ENCODE peak calls at places on chromosomes 7 and 10, in nine cellular contexts. One of them, this sample, is unnamed.

GRCh38 chr10:119449760-119450461 is 92.6 kb downstream of the RGS10 start:
- DNase-seq in coronary artery: peak; percentile 89
- DNase-seq in RWPE2: no peak
- DNase-seq in thoracic aorta: peak; percentile 89
- DNase-seq in hepatocyte: no peak
- DNase-seq in SJSA1: peak; percentile 90
- DNase-seq in CD8-positive, alpha-beta T cell: no peak
- DNase-seq in lung: peak; percentile 57
- DNase-seq in ovary: peak; percentile 80
- DNase-seq in this sample: no peak

GRCh38 chr10:71241899-71242620 is 29.7 kb downstream of the UNC5B start:
- DNase-seq in coronary artery: no peak
- DNase-seq in lung: no peak
- DNase-seq in RWPE2: no peak
- DNase-seq in SJSA1: no peak
- DNase-seq in CD8-positive, alpha-beta T cell: no peak
- DNase-seq in ovary: no peak
- DNase-seq in hepatocyte: no peak
- DNase-seq in thoracic aorta: no peak
- DNase-seq in this sample: no peak

GRCh38 chr10:523925-524324 is 165.5 kb downstream of the DIP2C start:
- DNase-seq in CD8-positive, alpha-beta T cell: no peak
- DNase-seq in hepatocyte: no peak
- DNase-seq in thoracic aorta: no peak
- DNase-seq in coronary artery: no peak
- DNase-seq in RWPE2: no peak
- DNase-seq in lung: no peak
- DNase-seq in ovary: peak; percentile 7
- DNase-seq in SJSA1: no peak
- DNase-seq in this sample: no peak

GRCh38 chr7:3880221-3880935 is 579.3 kb downstream of the SDK1 start:
- DNase-seq in lung: no peak
- DNase-seq in coronary artery: peak; percentile 53
- DNase-seq in RWPE2: no peak
- DNase-seq in thoracic aorta: no peak
- DNase-seq in CD8-positive, alpha-beta T cell: no peak
- DNase-seq in ovary: no peak
- DNase-seq in hepatocyte: no peak
- DNase-seq in SJSA1: no peak
- DNase-seq in this sample: no peak

GRCh38 chr10:96304241-96304640 is at the start of gene DNTT:
- DNase-seq in CD8-positive, alpha-beta T cell: no peak
- DNase-seq in SJSA1: no peak
- DNase-seq in lung: no peak
- DNase-seq in hepatocyte: no peak
- DNase-seq in coronary artery: no peak
- DNase-seq in thoracic aorta: no peak
- DNase-seq in ovary: no peak
- DNase-seq in RWPE2: no peak
- DNase-seq in this sample: no peak

GRCh38 chr10:17835688-17836087 is 26.5 kb downstream of the MRC1 start:
- DNase-seq in lung: no peak
- DNase-seq in thoracic aorta: no peak
- DNase-seq in hepatocyte: peak; percentile 39
- DNase-seq in RWPE2: peak; percentile 81
- DNase-seq in CD8-positive, alpha-beta T cell: no peak
- DNase-seq in SJSA1: peak; percentile 92
- DNase-seq in ovary: no peak
- DNase-seq in coronary artery: no peak
- DNase-seq in this sample: no peak

GRCh38 chr7:88546808-88547207 is 212.7 kb upstream of the ZNF804B start:
- DNase-seq in RWPE2: no peak
- DNase-seq in thoracic aorta: no peak
- DNase-seq in lung: no peak
- DNase-seq in coronary artery: no peak
- DNase-seq in CD8-positive, alpha-beta T cell: no peak
- DNase-seq in ovary: no peak
- DNase-seq in hepatocyte: peak; percentile 15
- DNase-seq in SJSA1: peak; percentile 59
- DNase-seq in this sample: peak; percentile 71

GRCh38 chr7:12650080-12650479 is 37.4 kb upstream of the ARL4A start:
- DNase-seq in SJSA1: no peak
- DNase-seq in ovary: no peak
- DNase-seq in RWPE2: no peak
- DNase-seq in coronary artery: no peak
- DNase-seq in hepatocyte: no peak
- DNase-seq in lung: no peak
- DNase-seq in CD8-positive, alpha-beta T cell: no peak
- DNase-seq in thoracic aorta: no peak
- DNase-seq in this sample: no peak

GRCh38 chr10:34124522-34125035 is 690.5 kb downstream of the PARD3 start:
- DNase-seq in RWPE2: no peak
- DNase-seq in ovary: no peak
- DNase-seq in coronary artery: no peak
- DNase-seq in SJSA1: peak; percentile 85
- DNase-seq in thoracic aorta: no peak
- DNase-seq in hepatocyte: peak; percentile 62
- DNase-seq in lung: peak; percentile 41
- DNase-seq in CD8-positive, alpha-beta T cell: no peak
- DNase-seq in this sample: no peak

GRCh38 chr10:3192856-3193635 is 20.5 kb upstream of the PITRM1 start:
- DNase-seq in ovary: peak; percentile 62
- DNase-seq in lung: peak; percentile 58
- DNase-seq in CD8-positive, alpha-beta T cell: peak; percentile 31
- DNase-seq in SJSA1: peak; percentile 81
- DNase-seq in thoracic aorta: no peak
- DNase-seq in hepatocyte: peak; percentile 73
- DNase-seq in coronary artery: no peak
- DNase-seq in RWPE2: no peak
- DNase-seq in this sample: peak; percentile 23

GRCh38 chr7:141568227-141568626 is 17.0 kb downstream of the AGK start:
- DNase-seq in RWPE2: no peak
- DNase-seq in SJSA1: no peak
- DNase-seq in thoracic aorta: no peak
- DNase-seq in hepatocyte: no peak
- DNase-seq in lung: no peak
- DNase-seq in CD8-positive, alpha-beta T cell: no peak
- DNase-seq in ovary: no peak
- DNase-seq in coronary artery: no peak
- DNase-seq in this sample: no peak

DNA sequence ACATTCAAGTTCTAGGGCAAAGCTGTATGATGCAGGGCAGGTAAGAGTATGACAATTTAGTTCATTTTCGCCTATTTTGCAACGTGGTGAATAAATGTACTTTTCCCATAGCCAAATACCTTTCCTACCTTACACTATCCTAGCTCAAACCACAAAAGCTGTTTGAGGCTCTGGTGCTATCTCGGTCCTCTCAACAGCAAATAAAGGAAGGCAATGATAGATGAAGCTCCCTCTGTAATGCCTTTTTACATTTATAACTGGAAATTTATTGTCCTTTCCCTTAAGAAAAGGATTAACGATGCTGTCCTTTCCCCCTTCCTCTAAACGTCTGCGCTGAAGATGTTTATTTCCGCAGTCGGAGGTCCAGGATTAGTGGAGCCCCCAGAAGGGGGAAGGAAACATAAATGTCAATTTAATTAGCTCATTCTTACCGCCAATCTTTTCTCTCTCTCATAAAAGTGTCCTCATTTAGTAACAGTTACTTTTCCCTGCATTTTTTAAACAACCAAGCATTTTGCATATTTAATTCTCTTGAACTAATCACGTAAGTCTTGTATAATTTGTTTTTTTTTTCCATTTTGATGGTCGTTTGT is 114.6 kb downstream of the PIP4K2A start:
- DNase-seq in ovary: no peak
- DNase-seq in lung: no peak
- DNase-seq in hepatocyte: no peak
- DNase-seq in thoracic aorta: no peak
- DNase-seq in CD8-positive, alpha-beta T cell: no peak
- DNase-seq in coronary artery: no peak
- DNase-seq in SJSA1: no peak
- DNase-seq in RWPE2: no peak
- DNase-seq in this sample: no peak
- H3K4me3 ChIP-seq in ovary: no peak overlapping the region
- H3K4me3 ChIP-seq in lung: no peak overlapping the region
- H3K4me3 ChIP-seq in hepatocyte: no peak overlapping the region
- H3K4me3 ChIP-seq in thoracic aorta: no peak overlapping the region
- H3K4me3 ChIP-seq in CD8-positive, alpha-beta T cell: no peak overlapping the region
- H3K4me3 ChIP-seq in coronary artery: no peak overlapping the region
- H3K4me3 ChIP-seq in SJSA1: no peak overlapping the region
- H3K4me3 ChIP-seq in RWPE2: no peak overlapping the region
- H3K4me3 ChIP-seq in this sample: no peak overlapping the region

GRCh38 chr7:33888206-33888605 is 17.1 kb upstream of the BMPER start:
- DNase-seq in CD8-positive, alpha-beta T cell: no peak
- DNase-seq in coronary artery: no peak
- DNase-seq in SJSA1: no peak
- DNase-seq in thoracic aorta: no peak
- DNase-seq in ovary: no peak
- DNase-seq in lung: no peak
- DNase-seq in hepatocyte: no peak
- DNase-seq in RWPE2: no peak
- DNase-seq in this sample: peak; percentile 68

GRCh38 chr7:33887576-33887975 is 17.8 kb upstream of the BMPER start:
- DNase-seq in ovary: no peak
- DNase-seq in lung: no peak
- DNase-seq in RWPE2: no peak
- DNase-seq in hepatocyte: no peak
- DNase-seq in thoracic aorta: no peak
- DNase-seq in coronary artery: no peak
- DNase-seq in SJSA1: no peak
- DNase-seq in CD8-positive, alpha-beta T cell: no peak
- DNase-seq in this sample: peak; percentile 29

GRCh38 chr7:33883566-33883965 is 21.8 kb upstream of the BMPER start:
- DNase-seq in coronary artery: no peak
- DNase-seq in SJSA1: no peak
- DNase-seq in lung: no peak
- DNase-seq in ovary: no peak
- DNase-seq in CD8-positive, alpha-beta T cell: no peak
- DNase-seq in RWPE2: no peak
- DNase-seq in thoracic aorta: no peak
- DNase-seq in hepatocyte: no peak
- DNase-seq in this sample: no peak

GRCh38 chr7:33885290-33886005 is 19.9 kb upstream of the BMPER start:
- DNase-seq in thoracic aorta: no peak
- DNase-seq in SJSA1: no peak
- DNase-seq in CD8-positive, alpha-beta T cell: no peak
- DNase-seq in lung: no peak
- DNase-seq in hepatocyte: no peak
- DNase-seq in coronary artery: no peak
- DNase-seq in ovary: no peak
- DNase-seq in RWPE2: no peak
- DNase-seq in this sample: no peak

DNA sequence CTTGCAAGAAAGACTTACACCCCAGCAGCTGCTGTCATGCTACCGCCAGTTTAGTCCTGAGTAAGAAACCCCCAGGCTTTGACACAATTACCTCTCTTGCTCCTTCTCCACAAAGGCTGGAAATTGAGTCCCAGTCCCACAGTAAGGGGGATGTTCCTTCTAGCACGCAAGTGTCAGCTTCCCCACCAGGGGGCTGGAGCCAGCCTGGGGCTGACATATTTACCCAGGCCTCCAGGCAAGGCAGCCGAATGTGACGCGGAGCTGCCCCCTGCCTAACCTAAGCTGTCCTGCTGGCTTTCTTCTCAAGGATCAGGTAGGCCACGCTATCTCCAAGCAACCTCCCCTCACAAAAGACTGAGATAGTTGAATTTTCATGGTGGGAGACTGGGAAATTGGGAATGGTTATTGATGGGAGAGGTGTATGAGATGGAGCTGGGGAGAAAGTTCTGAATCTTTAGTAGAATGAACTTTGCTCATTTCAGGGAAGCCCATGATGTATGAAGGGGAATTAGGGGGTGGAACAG is 19.2 kb upstream of the BMPER start:
- DNase-seq in CD8-positive, alpha-beta T cell: no peak
- DNase-seq in ovary: no peak
- DNase-seq in hepatocyte: peak; percentile 26
- DNase-seq in RWPE2: no peak
- DNase-seq in thoracic aorta: no peak
- DNase-seq in coronary artery: no peak
- DNase-seq in lung: no peak
- DNase-seq in SJSA1: peak; percentile 70
- DNase-seq in this sample: peak; percentile 30
- H3K27ac ChIP-seq in CD8-positive, alpha-beta T cell: no peak overlapping the region
- H3K27ac ChIP-seq in ovary: no peak overlapping the region
- H3K27ac ChIP-seq in hepatocyte: no peak overlapping the region
- H3K27ac ChIP-seq in RWPE2: no peak overlapping the region
- H3K27ac ChIP-seq in thoracic aorta: no peak overlapping the region
- H3K27ac ChIP-seq in coronary artery: no peak overlapping the region
- H3K27ac ChIP-seq in lung: no peak overlapping the region
- H3K27ac ChIP-seq in SJSA1: peak overlapping the region; percentile 70
- H3K27ac ChIP-seq in this sample: no peak overlapping the region

DNA sequence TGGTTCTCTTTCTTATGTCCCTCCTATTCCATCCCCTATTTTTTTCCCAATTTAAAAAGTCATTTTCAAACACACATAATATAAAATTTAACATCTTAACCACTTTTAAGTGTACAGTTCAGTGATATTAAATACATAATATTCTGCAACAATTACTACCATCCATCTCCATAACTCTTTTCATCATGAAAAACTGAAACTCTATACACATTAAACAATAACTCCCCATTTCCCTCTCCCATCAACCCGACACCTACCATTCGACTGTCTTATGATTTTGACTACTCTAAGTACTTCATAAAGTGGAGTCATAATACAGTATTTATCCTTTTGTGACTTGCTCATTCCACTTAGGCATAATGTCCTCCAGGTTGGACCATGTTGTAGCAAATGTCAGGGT is 2.6 kb downstream of the KIF11 start:
- DNase-seq in thoracic aorta: no peak
- DNase-seq in hepatocyte: no peak
- DNase-seq in coronary artery: no peak
- DNase-seq in SJSA1: no peak
- DNase-seq in CD8-positive, alpha-beta T cell: no peak
- DNase-seq in ovary: no peak
- DNase-seq in RWPE2: no peak
- DNase-seq in lung: no peak
- DNase-seq in this sample: no peak
- H3K4me3 ChIP-seq in thoracic aorta: no peak overlapping the region
- H3K4me3 ChIP-seq in hepatocyte: no peak overlapping the region
- H3K4me3 ChIP-seq in coronary artery: no peak overlapping the region
- H3K4me3 ChIP-seq in SJSA1: no peak overlapping the region
- H3K4me3 ChIP-seq in CD8-positive, alpha-beta T cell: no peak overlapping the region
- H3K4me3 ChIP-seq in ovary: no peak overlapping the region
- H3K4me3 ChIP-seq in RWPE2: no peak overlapping the region
- H3K4me3 ChIP-seq in lung: no peak overlapping the region
- H3K4me3 ChIP-seq in this sample: no peak overlapping the region

DNA sequence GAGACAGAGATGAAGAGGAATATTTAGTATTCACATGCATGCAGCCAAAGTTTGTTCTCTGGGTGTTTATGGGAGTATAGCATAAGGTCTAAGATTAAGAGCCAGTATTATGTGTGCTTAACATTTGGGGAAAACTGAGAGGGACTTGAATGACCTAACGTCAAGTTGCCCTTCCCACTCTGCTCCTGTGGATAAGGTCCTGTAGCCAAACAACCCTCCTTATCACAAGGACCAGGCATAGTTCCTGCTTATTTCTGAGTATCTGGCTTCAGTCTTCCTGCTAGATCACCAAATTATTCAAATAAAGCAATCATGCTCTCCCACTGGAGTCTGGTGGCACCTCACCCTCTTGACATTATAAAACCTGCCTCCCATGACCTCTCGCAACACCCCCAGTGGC is 137.9 kb upstream of the SEMA3E start:
- DNase-seq in RWPE2: no peak
- DNase-seq in thoracic aorta: no peak
- DNase-seq in hepatocyte: no peak
- DNase-seq in CD8-positive, alpha-beta T cell: no peak
- DNase-seq in SJSA1: no peak
- DNase-seq in lung: no peak
- DNase-seq in coronary artery: no peak
- DNase-seq in ovary: no peak
- DNase-seq in this sample: no peak
- H3K27ac ChIP-seq in RWPE2: no peak overlapping the region
- H3K27ac ChIP-seq in thoracic aorta: no peak overlapping the region
- H3K27ac ChIP-seq in hepatocyte: no peak overlapping the region
- H3K27ac ChIP-seq in CD8-positive, alpha-beta T cell: no peak overlapping the region
- H3K27ac ChIP-seq in SJSA1: no peak overlapping the region
- H3K27ac ChIP-seq in lung: no peak overlapping the region
- H3K27ac ChIP-seq in coronary artery: no peak overlapping the region
- H3K27ac ChIP-seq in ovary: no peak overlapping the region
- H3K27ac ChIP-seq in this sample: no peak overlapping the region